ENCODE peak calls at places on chromosomes 1 and 21, in four cellular contexts. G is naive thymus-derived CD8-positive, alpha-beta T cell; C is neuronal stem cell; V is GM19239. F is an unnamed sample.

GRCh38 chr1:25208561-25209222 is 23.6 kb downstream of the SYF2 start:
- DNase-seq in G (no peak), C (no peak), V (no peak), F (no peak)

GRCh38 chr1:115091582-115091981 is 2.3 kb upstream of the TSPAN2 start:
- DNase-seq in G (no peak), C (no peak), V (no peak), F (no peak)

GRCh38 chr1:183806650-183807049 is 1.7 kb downstream of the RGL1 start:
- DNase-seq in G (no peak), C (no peak), V (no peak), F (no peak)

GRCh38 chr1:223230161-223230881 is 87.3 kb upstream of the TLR5 start:
- DNase-seq in G (no peak), C (no peak), V (no peak), F (no peak)

GRCh38 chr1:207740224-207740623 is 11.6 kb upstream of the CD46 start:
- DNase-seq in G (no peak), C (no peak), V (no peak), F (no peak)

GRCh38 chr21:41641821-41642368 is 125.0 kb downstream of the RIPK4 start:
- DNase-seq in G (no peak), C (no peak), V (no peak), F (no peak)

GRCh38 chr1:61253059-61253735 is 170.8 kb downstream of the NFIA start:
- DNase-seq in G (no peak), C (no peak), V (no peak), F (no peak)

GRCh38 chr21:16624468-16625102 is 888.3 kb upstream of the CXADR start:
- DNase-seq in G (peak; percentile 41), C (no peak), V (no peak), F (no peak)

GRCh38 chr1:70227439-70227838 is 6.3 kb downstream of the SRSF11 start:
- DNase-seq in G (no peak), C (no peak), V (no peak), F (no peak)

GRCh38 chr1:161226320-161226711 is 456 bp downstream of the TOMM40L start:
- DNase-seq in G (no peak), C (no peak), V (no peak), F (no peak)

GRCh38 chr1:12138196-12139183 is 28.3 kb upstream of the TNFRSF1B start:
- DNase-seq in G (no peak), C (no peak), V (no peak), F (no peak)

GRCh38 chr1:38953433-38953860 is 11.8 kb upstream of the RHBDL2 start:
- DNase-seq in G (no peak), C (no peak), V (no peak), F (no peak)